ENCODE peak calls at places on chromosomes 2 and 18, in four cellular contexts. One of them, this sample, is unnamed.

GRCh38 chr2:25418944-25419677 is 77.4 kb upstream of the DNMT3A start:
- DNase-seq in AG10803: no peak
- DNase-seq in endothelial cell: no peak
- DNase-seq in epithelial cell of esophagus: no peak
- DNase-seq in this sample: no peak

GRCh38 chr18:78774741-78775141 is 204.9 kb upstream of the SALL3 start:
- DNase-seq in endothelial cell: no peak
- DNase-seq in epithelial cell of esophagus: no peak
- DNase-seq in AG10803: no peak
- DNase-seq in this sample: no peak

GRCh38 chr2:117967981-117968723 is 45.7 kb downstream of the CCDC93 start:
- DNase-seq in AG10803: peak; percentile 52
- DNase-seq in endothelial cell: no peak
- DNase-seq in epithelial cell of esophagus: no peak
- DNase-seq in this sample: no peak

GRCh38 chr18:46464926-46465655 is 191.9 kb downstream of the LOXHD1 start:
- DNase-seq in epithelial cell of esophagus: no peak
- DNase-seq in AG10803: no peak
- DNase-seq in endothelial cell: no peak
- DNase-seq in this sample: no peak

GRCh38 chr2:239729681-239730566 is 295.2 kb downstream of the NDUFA10 start:
- DNase-seq in AG10803: no peak
- DNase-seq in epithelial cell of esophagus: no peak
- DNase-seq in endothelial cell: no peak
- DNase-seq in this sample: no peak

GRCh38 chr18:57230861-57231260 is 84.0 kb downstream of the BOD1L2 start:
- DNase-seq in AG10803: no peak
- DNase-seq in epithelial cell of esophagus: no peak
- DNase-seq in endothelial cell: no peak
- DNase-seq in this sample: no peak

GRCh38 chr2:222734690-222735014 is 63.2 kb downstream of the MOGAT1 start:
- DNase-seq in AG10803: no peak
- DNase-seq in epithelial cell of esophagus: no peak
- DNase-seq in endothelial cell: no peak
- DNase-seq in this sample: no peak

GRCh38 chr2:16215892-16216554 is 275.7 kb downstream of the MYCN start:
- DNase-seq in AG10803: no peak
- DNase-seq in endothelial cell: no peak
- DNase-seq in epithelial cell of esophagus: no peak
- DNase-seq in this sample: no peak

GRCh38 chr18:57205641-57206040 is 58.8 kb downstream of the BOD1L2 start:
- DNase-seq in epithelial cell of esophagus: no peak
- DNase-seq in endothelial cell: no peak
- DNase-seq in AG10803: no peak
- DNase-seq in this sample: no peak

GRCh38 chr2:42105330-42106256 is 57.8 kb downstream of the PKDCC start:
- DNase-seq in endothelial cell: no peak
- DNase-seq in epithelial cell of esophagus: no peak
- DNase-seq in AG10803: peak; percentile 24
- DNase-seq in this sample: no peak

GRCh38 chr18:75958683-75959082 is 531.2 kb upstream of the SMIM21 start:
- DNase-seq in AG10803: peak; percentile 4
- DNase-seq in endothelial cell: no peak
- DNase-seq in epithelial cell of esophagus: no peak
- DNase-seq in this sample: no peak

GRCh38 chr2:101972621-101973434 is 18.9 kb upstream of the IL1R2 start:
- DNase-seq in endothelial cell: no peak
- DNase-seq in AG10803: peak; percentile 95
- DNase-seq in epithelial cell of esophagus: peak; percentile 65
- DNase-seq in this sample: peak; percentile 79

GRCh38 chr18:50268022-50268747 is 1.9 kb upstream of the CFAP53 start:
- DNase-seq in endothelial cell: peak; percentile 94
- DNase-seq in AG10803: peak; percentile 59
- DNase-seq in epithelial cell of esophagus: peak; percentile 67
- DNase-seq in this sample: no peak

GRCh38 chr2:133566967-133567645 is 1.2 kb downstream of the NCKAP5 start:
- DNase-seq in epithelial cell of esophagus: peak; percentile 83
- DNase-seq in endothelial cell: no peak
- DNase-seq in AG10803: peak; percentile 76
- DNase-seq in this sample: peak; percentile 75

GRCh38 chr18:6778459-6778858 is 48.9 kb downstream of the ARHGAP28 start:
- DNase-seq in endothelial cell: no peak
- DNase-seq in AG10803: no peak
- DNase-seq in epithelial cell of esophagus: no peak
- DNase-seq in this sample: no peak

GRCh38 chr2:236910966-236911495 is 174.7 kb upstream of the COPS8 start:
- DNase-seq in epithelial cell of esophagus: no peak
- DNase-seq in endothelial cell: no peak
- DNase-seq in AG10803: no peak
- DNase-seq in this sample: no peak

GRCh38 chr2:185318271-185318724 is 420.3 kb upstream of the FSIP2 start:
- DNase-seq in AG10803: no peak
- DNase-seq in epithelial cell of esophagus: peak; percentile 5
- DNase-seq in endothelial cell: no peak
- DNase-seq in this sample: no peak

GRCh38 chr2:66803651-66804050 is 368.7 kb downstream of the MEIS1 start:
- DNase-seq in epithelial cell of esophagus: no peak
- DNase-seq in endothelial cell: no peak
- DNase-seq in AG10803: peak; percentile 20
- DNase-seq in this sample: no peak

This sample was measured in mammary epithelial cell.